ENCODE peak calls at places on chromosomes 7 and 10, in seven cellular contexts. U, S, Q, P, A, Z and G are unnamed samples.

GRCh38 chr7:92925876-92926696 is 89.7 kb upstream of the CDK6 start:
- DNase-seq in U (no peak), S (no peak), Q (no peak), P (no peak), A (no peak), Z (peak), G (no peak)

GRCh38 chr7:76191783-76192240 is 9.9 kb upstream of the SRRM3 start:
- DNase-seq in U (no peak), S (no peak), Q (peak), P (no peak), A (no peak), Z (peak), G (no peak)

GRCh38 chr7:87113077-87113476 is 39.2 kb upstream of the DMTF1 start:
- DNase-seq in U (no peak), S (no peak), Q (no peak), P (no peak), A (no peak), Z (peak), G (no peak)

GRCh38 chr10:72612203-72612826 is 13.6 kb downstream of the MICU1 start:
- DNase-seq in U (no peak), S (no peak), Q (peak), P (no peak), A (no peak), Z (no peak), G (no peak)

GRCh38 chr7:94344826-94345225 is 49.9 kb upstream of the COL1A2 start:
- DNase-seq in U (no peak), S (no peak), Q (peak), P (no peak), A (no peak), Z (peak), G (no peak)

GRCh38 chr7:34187908-34188307 is 282.6 kb downstream of the BMPER start:
- DNase-seq in U (no peak), S (no peak), Q (no peak), P (no peak), A (no peak), Z (no peak), G (no peak)

GRCh38 chr7:78420001-78420400 is 621.4 kb downstream of the PHTF2 start:
- DNase-seq in U (no peak), S (no peak), Q (no peak), P (no peak), A (no peak), Z (no peak), G (no peak)

GRCh38 chr10:5812283-5813090 is 747 bp downstream of the GDI2 start:
- DNase-seq in U (no peak), S (peak), Q (no peak), P (peak), A (peak), Z (peak), G (peak)

GRCh38 chr7:158042156-158042880 is 545.3 kb downstream of the PTPRN2 start:
- DNase-seq in U (no peak), S (no peak), Q (no peak), P (no peak), A (no peak), Z (no peak), G (no peak)

GRCh38 chr10:34001087-34001580 is 666.7 kb upstream of the NRP1 start:
- DNase-seq in U (no peak), S (no peak), Q (no peak), P (no peak), A (no peak), Z (no peak), G (no peak)

GRCh38 chr10:114685456-114685855 is 27.4 kb upstream of the ABLIM1 start:
- DNase-seq in U (no peak), S (no peak), Q (no peak), P (no peak), A (no peak), Z (no peak), G (no peak)

GRCh38 chr7:134356421-134356936 is 39.7 kb upstream of the SLC35B4 start:
- DNase-seq in U (no peak), S (no peak), Q (no peak), P (no peak), A (no peak), Z (no peak), G (no peak)

GRCh38 chr10:73871915-73872710 is 2.2 kb downstream of the CAMK2G start:
- DNase-seq in U (no peak), S (no peak), Q (no peak), P (no peak), A (no peak), Z (no peak), G (no peak)

GRCh38 chr7:23018747-23019146 is 4.8 kb upstream of the HYCC1 start:
- DNase-seq in U (no peak), S (no peak), Q (no peak), P (no peak), A (no peak), Z (no peak), G (no peak)